ENCODE peak calls at places on chromosomes 3 and 15, in ten cellular contexts. O is endothelial cell; X is activated CD8-positive, alpha-beta T cell treated with anti-CD3 and anti-CD28 coated beads for 36 hours; B is fibroblast of lung; K is suprapubic skin; I is mucosa of descending colon; S is foreskin fibroblast; Z is AG09309; Q is heart right ventricle; R is ovary. U is an unnamed sample.

GRCh38 chr15:73962409-73962808 is 29.7 kb downstream of the STOML1 start:
- DNase-seq in S (no peak), Q (no peak), I (no peak), Z (no peak), B (no peak), K (no peak), O (no peak), R (no peak), X (no peak), U (no peak)

GRCh38 chr3:184339016-184339415 is 1.6 kb downstream of the FAM131A start:
- DNase-seq in R (no peak), X (no peak), B (no peak), I (no peak), O (no peak), Z (no peak), K (no peak), Q (no peak), S (no peak), U (no peak)

GRCh38 chr15:67574981-67575632 is 32.6 kb downstream of the MAP2K5 start:
- DNase-seq in Z (no peak), Q (no peak), I (no peak), X (no peak), K (no peak), R (no peak), O (no peak), B (peak; percentile 28), S (no peak), U (no peak)

GRCh38 chr15:88274534-88275460 is 18.3 kb upstream of the NTRK3 start:
- DNase-seq in X (peak; percentile 69), Q (peak; percentile 43), O (peak; percentile 86), K (no peak), Z (peak; percentile 17), R (peak; percentile 12), B (peak; percentile 35), S (peak; percentile 26), I (no peak), U (no peak)

GRCh38 chr3:70488816-70489215 is 176.4 kb upstream of the MDFIC2 start:
- DNase-seq in X (no peak), R (no peak), Q (no peak), B (no peak), K (no peak), S (no peak), Z (no peak), O (no peak), I (no peak), U (no peak)

GRCh38 chr15:59203026-59203425 is 3.6 kb upstream of the LDHAL6B start:
- DNase-seq in R (no peak), I (no peak), Z (no peak), B (no peak), K (no peak), Q (no peak), O (no peak), S (no peak), X (no peak), U (no peak)

GRCh38 chr3:192038726-192039125 is 577.8 kb downstream of the PYDC2 start:
- DNase-seq in B (peak; percentile 70), K (no peak), O (no peak), R (no peak), I (no peak), S (no peak), X (no peak), Q (no peak), Z (no peak), U (peak; percentile 54)

GRCh38 chr3:89490129-89490528 is 382.7 kb downstream of the EPHA3 start:
- DNase-seq in R (no peak), Z (no peak), O (no peak), S (no peak), X (no peak), K (no peak), B (no peak), Q (no peak), I (no peak), U (no peak)

GRCh38 chr3:194265505-194265892 is 85.6 kb downstream of the CPN2 start:
- DNase-seq in B (peak; percentile 99), S (peak; percentile 60), I (peak; percentile 84), O (no peak), R (peak; percentile 86), Z (peak; percentile 62), Q (peak; percentile 94), X (no peak), K (peak; percentile 87), U (no peak)

GRCh38 chr3:188358787-188359493 is 205.0 kb downstream of the LPP start:
- DNase-seq in Z (no peak), I (no peak), O (no peak), B (no peak), K (no peak), X (peak; percentile 52), Q (no peak), S (no peak), R (no peak), U (no peak)

GRCh38 chr3:65914740-65915366 is 123.9 kb downstream of the MAGI1 start:
- DNase-seq in B (no peak), K (no peak), R (no peak), X (no peak), I (no peak), S (no peak), O (no peak), Q (no peak), Z (no peak), U (no peak)

GRCh38 chr15:89971592-89971997 is 29.5 kb upstream of the ZNF710 start:
- DNase-seq in Z (peak; percentile 18), R (no peak), K (peak; percentile 70), X (peak; percentile 71), I (peak; percentile 66), S (peak; percentile 18), O (peak; percentile 76), B (peak; percentile 35), Q (peak; percentile 23), U (no peak)

GRCh38 chr3:38116471-38117162 is 20.3 kb downstream of the ACAA1 start:
- DNase-seq in R (no peak), Q (no peak), X (no peak), O (no peak), Z (no peak), S (no peak), I (peak; percentile 37), K (peak; percentile 60), B (peak; percentile 2), U (no peak)

GRCh38 chr3:172048599-172048998 is 9.2 kb downstream of the FNDC3B start:
- DNase-seq in Q (no peak), Z (no peak), O (no peak), K (no peak), I (no peak), S (no peak), X (no peak), R (no peak), B (no peak), U (no peak)

DNA sequence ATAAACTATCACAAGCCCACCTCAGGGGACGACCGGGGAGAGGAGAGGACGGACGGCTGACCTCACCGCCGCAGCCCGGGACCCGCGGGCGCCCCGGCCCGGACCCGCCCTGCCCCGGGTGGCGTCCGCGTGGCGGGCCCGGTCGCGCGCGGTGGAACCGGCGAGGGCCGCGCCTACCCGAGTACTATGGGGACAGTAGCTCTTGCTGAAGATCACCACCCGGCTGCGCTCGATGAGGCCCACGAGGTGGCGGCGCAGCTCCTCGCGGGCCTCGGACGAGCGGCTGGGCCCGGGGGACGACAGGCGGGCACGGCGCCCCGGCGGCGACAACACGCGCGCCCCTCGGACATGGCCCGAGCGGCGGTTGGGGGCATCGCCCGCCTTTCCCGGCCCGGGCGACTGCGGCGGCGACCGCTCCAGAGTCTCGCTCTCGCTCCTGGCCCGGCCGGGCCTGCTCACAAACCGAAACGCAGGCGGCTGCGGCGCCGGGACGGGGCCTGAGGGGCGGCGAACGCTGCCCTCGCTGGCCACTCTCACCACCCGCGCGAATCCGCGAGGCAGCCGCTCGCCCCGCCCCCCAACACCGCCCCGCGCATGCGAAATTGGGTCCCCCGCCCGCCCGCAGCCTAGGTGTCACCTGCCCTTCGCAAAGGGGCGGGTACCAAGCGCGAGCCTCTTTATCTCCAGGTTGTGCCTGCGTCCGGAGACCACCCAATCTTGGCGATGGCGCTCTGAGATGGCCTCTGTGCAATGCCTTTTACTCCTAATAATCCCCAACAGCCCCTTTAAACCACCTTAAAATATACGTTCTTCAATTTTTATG is at the start of gene TXNRD3:
- DNase-seq in X (peak; percentile 82), R (peak; percentile 85), S (peak; percentile 55), O (peak; percentile 77), I (peak; percentile 82), K (peak; percentile 80), Q (peak; percentile 80), B (peak; percentile 67), Z (no peak), U (no peak)
- TF ChIP-seq CTCF in X (no peak), R (no peak), S (no peak), O (no peak), I (no peak), K (no peak), Q (peak; percentile 8), B (no peak), Z (no peak), U (no peak)

GRCh38 chr3:190513409-190514162 is at the start of gene IL1RAP:
- DNase-seq in I (peak; percentile 95), Q (peak; percentile 90), K (peak; percentile 92), R (peak; percentile 87), O (peak; percentile 91), Z (peak; percentile 85), X (peak; percentile 87), B (peak; percentile 88), S (peak; percentile 92), U (peak; percentile 70)
- TF ChIP-seq CTCF in I (peak; percentile 85), Q (peak; percentile 87), K (peak; percentile 62), R (peak; percentile 80), O (peak; percentile 73), Z (no peak), X (peak; percentile 45), B (peak; percentile 39), S (peak; percentile 25), U (peak; percentile 39)

GRCh38 chr3:71510485-71510884 is 73.0 kb downstream of the FOXP1 start:
- DNase-seq in K (no peak), X (no peak), O (no peak), S (no peak), I (no peak), R (no peak), Q (no peak), Z (peak; percentile 41), B (peak; percentile 87), U (no peak)
- TF ChIP-seq CTCF in K (no peak), X (no peak), O (no peak), S (peak; percentile 18), I (no peak), R (no peak), Q (no peak), Z (peak; percentile 53), B (no peak), U (peak; percentile 51)

GRCh38 chr15:22881739-22882440 is 43.4 kb downstream of the NIPA2 start:
- DNase-seq in X (no peak), B (no peak), Q (no peak), K (peak; percentile 27), O (no peak), I (no peak), R (no peak), S (no peak), Z (no peak), U (no peak)

GRCh38 chr15:22885105-22885504 is 46.6 kb downstream of the NIPA2 start:
- DNase-seq in K (no peak), I (no peak), Z (no peak), X (no peak), Q (no peak), B (no peak), S (no peak), R (no peak), O (no peak), U (no peak)

GRCh38 chr15:22883196-22883595 is 44.7 kb downstream of the NIPA2 start:
- DNase-seq in K (peak; percentile 52), Q (no peak), I (no peak), S (no peak), O (no peak), X (no peak), Z (no peak), B (no peak), R (no peak), U (no peak)

GRCh38 chr15:22887157-22887951 is 48.9 kb downstream of the NIPA2 start:
- DNase-seq in R (no peak), Z (peak; percentile 45), K (peak; percentile 76), Q (peak; percentile 30), X (no peak), B (peak; percentile 78), I (no peak), S (peak; percentile 89), O (no peak), U (peak; percentile 3)

GRCh38 chr15:22884344-22884743 is 45.9 kb downstream of the NIPA2 start:
- DNase-seq in R (no peak), Z (no peak), X (peak; percentile 34), S (no peak), O (no peak), B (no peak), I (no peak), Q (no peak), K (peak; percentile 33), U (no peak)
- TF ChIP-seq CTCF in R (no peak), Z (no peak), X (peak; percentile 14), S (no peak), O (no peak), B (no peak), I (no peak), Q (peak; percentile 28), K (no peak), U (peak; percentile 42)